ENCODE peak calls at places on chromosomes 11 and 22, in eight cellular contexts. Z is hepatocyte, Q is BE2C, W is Peyer's patch, K is B cell, X is fibroblast of lung, Y is H9, D is HFF-Myc. V is an unnamed sample.

GRCh38 chr11:76839326-76839725 is 21.4 kb upstream of the ACER3 start:
- DNase-seq in Y (no peak), W (peak), K (no peak), Q (no peak), Z (peak), X (no peak), D (no peak), V (no peak)

GRCh38 chr11:17275376-17276235 is 933 bp upstream of the NUCB2 start:
- DNase-seq in Z (no peak), Q (no peak), K (no peak), X (no peak), D (no peak), W (no peak), Y (no peak), V (no peak)

GRCh38 chr22:37617431-37617830 is 8.8 kb downstream of the GGA1 start:
- DNase-seq in D (no peak), W (no peak), Y (no peak), X (no peak), K (no peak), Q (no peak), Z (no peak), V (no peak)

GRCh38 chr22:45112136-45112879 is 51.4 kb upstream of the NUP50 start:
- DNase-seq in K (no peak), Z (no peak), D (no peak), X (peak), W (no peak), Y (no peak), Q (no peak), V (no peak)

GRCh38 chr11:45147871-45148270 is 1.4 kb downstream of the PRDM11 start:
- DNase-seq in Y (no peak), K (no peak), W (no peak), D (no peak), Q (no peak), Z (no peak), X (no peak), V (no peak)

GRCh38 chr22:44369241-44369652 is 56.5 kb upstream of the SHISAL1 start:
- DNase-seq in D (no peak), Z (no peak), K (no peak), Q (peak), Y (peak), W (peak), X (no peak), V (no peak)

GRCh38 chr11:76756341-76756771 is 26.8 kb upstream of the TSKU start:
- DNase-seq in K (no peak), Y (no peak), X (no peak), W (no peak), Q (peak), D (no peak), Z (no peak), V (no peak)

GRCh38 chr11:26621147-26621546 is 49.1 kb upstream of the MUC15 start:
- DNase-seq in D (peak), Q (no peak), W (no peak), Y (no peak), X (peak), K (no peak), Z (peak), V (no peak)

GRCh38 chr11:68149417-68149816 is 28.2 kb upstream of the CHKA start:
- DNase-seq in W (no peak), Z (no peak), K (no peak), Q (no peak), D (no peak), Y (no peak), X (no peak), V (no peak)

GRCh38 chr22:46056169-46057041 is 79.4 kb upstream of the WNT7B start:
- DNase-seq in W (peak), D (no peak), Y (no peak), Q (peak), K (no peak), Z (no peak), X (peak), V (no peak)

GRCh38 chr22:23685205-23685784 is 5.5 kb upstream of the RGL4 start:
- DNase-seq in K (no peak), X (peak), Z (no peak), W (peak), Q (no peak), Y (no peak), D (peak), V (peak)

GRCh38 chr22:45976351-45977002 is 485 bp downstream of the WNT7B start:
- DNase-seq in Q (no peak), Y (no peak), K (no peak), W (no peak), X (no peak), D (no peak), Z (no peak), V (peak)

GRCh38 chr22:33296941-33297340 is 238.8 kb upstream of the SYN3 start:
- DNase-seq in Y (no peak), K (no peak), Z (no peak), Q (no peak), X (no peak), W (no peak), D (no peak), V (no peak)

GRCh38 chr11:95084509-95084908 is 5.1 kb upstream of the ENDOD1 start:
- DNase-seq in D (no peak), Q (no peak), Z (no peak), K (no peak), W (no peak), X (peak), Y (no peak), V (no peak)

GRCh38 chr11:34358258-34358665 is 452 bp upstream of the ABTB2 start:
- DNase-seq in Z (peak), K (no peak), W (no peak), X (peak), Q (peak), Y (no peak), D (no peak), V (peak)

GRCh38 chr11:19766810-19767209 is 54.2 kb downstream of the NAV2 start:
- DNase-seq in W (no peak), D (no peak), Y (no peak), X (no peak), Q (no peak), Z (no peak), K (no peak), V (no peak)

GRCh38 chr11:69217276-69218105 is 61.8 kb downstream of the SMIM38 start:
- DNase-seq in Y (peak), Z (no peak), W (peak), X (no peak), D (no peak), K (peak), Q (no peak), V (peak)

GRCh38 chr11:124876818-124877630 is 11.8 kb downstream of the ROBO3 start:
- DNase-seq in D (no peak), Z (no peak), K (no peak), W (no peak), X (no peak), Y (peak), Q (no peak), V (no peak)

GRCh38 chr22:26383968-26384576 is 45.0 kb upstream of the ASPHD2 start:
- DNase-seq in D (no peak), Y (no peak), W (no peak), X (no peak), Z (no peak), Q (no peak), K (no peak), V (no peak)

GRCh38 chr11:6559375-6559774 is 44.0 kb downstream of the RRP8 start:
- DNase-seq in W (no peak), X (no peak), Z (no peak), K (no peak), Y (no peak), D (no peak), Q (no peak), V (no peak)

GRCh38 chr11:6307879-6308278 is 12.4 kb downstream of the CAVIN3 start:
- DNase-seq in X (peak), Z (no peak), K (no peak), Y (no peak), D (no peak), W (no peak), Q (no peak), V (no peak)

GRCh38 chr22:32829451-32829851 is 27.9 kb downstream of the TIMP3 start:
- DNase-seq in Y (no peak), K (no peak), W (no peak), D (no peak), Z (no peak), X (no peak), Q (no peak), V (no peak)

GRCh38 chr11:115759622-115760527 is 255.7 kb upstream of the CADM1 start:
- DNase-seq in K (no peak), Q (peak), D (no peak), Y (peak), W (no peak), Z (peak), X (peak), V (no peak)

GRCh38 chr11:95067828-95068244 is 1.1 kb downstream of the SRSF8 start:
- DNase-seq in X (no peak), W (no peak), Q (no peak), K (no peak), D (no peak), Y (no peak), Z (no peak), V (no peak)

GRCh38 chr11:2533642-2534115 is 88.9 kb downstream of the KCNQ1 start:
- DNase-seq in Y (peak), Q (peak), W (peak), D (peak), K (no peak), Z (peak), X (peak), V (peak)

GRCh38 chr11:112620621-112621394 is 340.4 kb upstream of the NCAM1 start:
- DNase-seq in D (no peak), W (no peak), K (no peak), Q (no peak), Y (no peak), Z (peak), X (peak), V (peak)

GRCh38 chr22:25485626-25486545 is 78.6 kb upstream of the GRK3 start:
- DNase-seq in D (no peak), W (no peak), Y (no peak), Q (no peak), K (no peak), Z (no peak), X (no peak), V (no peak)

GRCh38 chr22:37202706-37203105 is 9.6 kb downstream of the SSTR3 start:
- DNase-seq in Q (no peak), Y (no peak), Z (no peak), X (no peak), D (no peak), W (peak), K (no peak), V (no peak)

GRCh38 chr22:37032134-37032534 is 12.6 kb downstream of the MPST start:
- DNase-seq in X (no peak), W (no peak), Q (no peak), D (no peak), Y (no peak), K (no peak), Z (peak), V (no peak)

GRCh38 chr22:48569476-48570233 is 1258.0 kb downstream of the BRD1 start:
- DNase-seq in Y (no peak), K (no peak), D (no peak), Z (no peak), X (no peak), W (no peak), Q (no peak), V (no peak)

GRCh38 chr22:48761546-48761945 is 1066.1 kb downstream of the BRD1 start:
- DNase-seq in D (no peak), Z (no peak), Y (peak), X (no peak), K (no peak), W (no peak), Q (no peak), V (no peak)

GRCh38 chr11:65471410-65471762 is 27.5 kb upstream of the MALAT1 start:
- DNase-seq in X (peak), K (no peak), W (peak), D (no peak), Q (peak), Y (peak), Z (peak), V (peak)

GRCh38 chr11:72821221-72821919 is 7.2 kb downstream of the ATG16L2 start:
- DNase-seq in D (no peak), Y (peak), W (peak), X (no peak), K (no peak), Q (no peak), Z (peak), V (no peak)

GRCh38 chr11:102317768-102318103 is 452 bp downstream of the BIRC3 start:
- DNase-seq in Y (no peak), Q (no peak), X (no peak), K (no peak), W (no peak), D (no peak), Z (no peak), V (no peak)

GRCh38 chr11:65932558-65932919 is 12.7 kb upstream of the TSGA10IP start:
- DNase-seq in W (no peak), Z (no peak), Q (no peak), D (no peak), X (no peak), Y (peak), K (no peak), V (peak)

DNA sequence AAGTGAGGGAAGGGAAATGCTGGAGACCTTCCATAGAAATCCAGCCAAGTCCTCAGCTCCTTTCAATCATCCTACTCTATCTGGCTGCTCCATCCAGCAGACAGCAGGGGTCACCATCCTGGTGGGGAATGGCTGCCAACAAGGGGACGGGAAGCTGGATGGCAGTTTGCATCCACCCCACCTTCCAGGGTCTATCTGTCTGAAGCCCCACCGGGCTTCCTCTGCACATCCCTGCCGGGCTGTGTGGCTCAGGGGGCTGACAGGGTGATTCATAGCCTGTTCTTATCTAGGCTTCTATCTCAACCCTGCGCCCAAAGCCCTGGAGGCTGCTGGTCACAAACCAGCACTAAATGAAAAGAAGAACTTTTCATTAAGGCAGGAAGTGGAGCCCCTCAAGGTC is 1.1 kb downstream of the SYTL2 start:
- DNase-seq in K (no peak), Y (peak), W (no peak), D (no peak), X (no peak), Q (peak), Z (peak), V (peak)
- TF ChIP-seq CTCF in K (no peak), Y (no peak), W (no peak), D (peak), X (peak), Q (peak), Z (peak), V (peak)

GRCh38 chr11:118484405-118484804 is 42.9 kb upstream of the TTC36 start:
- DNase-seq in Q (no peak), W (no peak), Y (no peak), Z (no peak), K (no peak), D (no peak), X (no peak), V (no peak)

GRCh38 chr11:118485273-118485672 is 42.0 kb upstream of the TTC36 start:
- DNase-seq in X (no peak), Z (no peak), W (no peak), K (no peak), Q (no peak), D (no peak), Y (no peak), V (no peak)

GRCh38 chr11:118491041-118491440 is 36.2 kb upstream of the TTC36 start:
- DNase-seq in D (no peak), Z (no peak), Y (no peak), K (no peak), Q (no peak), W (no peak), X (no peak), V (no peak)

DNA sequence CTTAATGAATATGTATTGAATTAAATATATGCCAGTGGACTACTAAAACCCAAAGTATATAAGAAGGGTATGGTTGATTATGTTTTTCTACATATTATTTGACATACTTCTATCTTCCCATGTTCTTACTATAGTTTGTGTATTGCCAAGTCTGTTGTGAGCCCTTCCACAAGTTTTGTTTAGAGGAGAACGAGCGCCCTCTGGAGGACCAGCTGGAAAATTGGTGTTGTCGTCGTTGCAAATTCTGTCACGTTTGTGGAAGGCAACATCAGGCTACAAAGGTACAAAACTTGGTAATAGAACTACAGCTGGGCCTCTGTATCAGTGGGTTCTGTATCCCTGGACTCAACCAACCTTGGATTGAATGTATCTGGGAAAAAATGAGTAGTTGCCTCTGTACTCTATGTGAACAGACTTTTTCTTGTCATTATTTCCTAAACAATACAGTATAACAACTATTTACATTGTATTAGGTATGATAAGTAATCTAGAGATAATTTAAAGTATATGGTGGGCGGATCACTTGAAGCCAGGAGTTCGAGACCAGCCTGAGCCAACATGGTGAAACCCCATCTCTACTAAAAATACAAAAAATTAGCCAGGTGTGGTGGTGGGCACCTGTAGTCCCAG is 38.7 kb upstream of the TTC36 start:
- DNase-seq in K (peak), Z (peak), X (peak), Y (peak), W (peak), Q (peak), D (peak), V (peak)
- TF ChIP-seq CTCF in K (peak), Z (peak), X (peak), Y (peak), W (peak), Q (peak), D (peak), V (peak)

GRCh38 chr22:43183496-43184263 is 3.3 kb downstream of the TTLL12 start:
- DNase-seq in Q (no peak), Z (no peak), D (no peak), W (no peak), K (no peak), Y (no peak), X (peak), V (no peak)

GRCh38 chr22:43185860-43186261 is 1.1 kb downstream of the TTLL12 start:
- DNase-seq in Z (peak), W (peak), K (no peak), Q (peak), D (no peak), Y (no peak), X (peak), V (peak)

GRCh38 chr22:43188829-43189545 is 2.1 kb upstream of the TTLL12 start:
- DNase-seq in K (no peak), Y (no peak), Z (no peak), D (no peak), W (no peak), Q (no peak), X (no peak), V (no peak)

GRCh38 chr22:43186272-43187170 is at the start of gene TTLL12:
- DNase-seq in X (peak), D (no peak), W (peak), Z (peak), Y (peak), K (peak), Q (peak), V (peak)

DNA sequence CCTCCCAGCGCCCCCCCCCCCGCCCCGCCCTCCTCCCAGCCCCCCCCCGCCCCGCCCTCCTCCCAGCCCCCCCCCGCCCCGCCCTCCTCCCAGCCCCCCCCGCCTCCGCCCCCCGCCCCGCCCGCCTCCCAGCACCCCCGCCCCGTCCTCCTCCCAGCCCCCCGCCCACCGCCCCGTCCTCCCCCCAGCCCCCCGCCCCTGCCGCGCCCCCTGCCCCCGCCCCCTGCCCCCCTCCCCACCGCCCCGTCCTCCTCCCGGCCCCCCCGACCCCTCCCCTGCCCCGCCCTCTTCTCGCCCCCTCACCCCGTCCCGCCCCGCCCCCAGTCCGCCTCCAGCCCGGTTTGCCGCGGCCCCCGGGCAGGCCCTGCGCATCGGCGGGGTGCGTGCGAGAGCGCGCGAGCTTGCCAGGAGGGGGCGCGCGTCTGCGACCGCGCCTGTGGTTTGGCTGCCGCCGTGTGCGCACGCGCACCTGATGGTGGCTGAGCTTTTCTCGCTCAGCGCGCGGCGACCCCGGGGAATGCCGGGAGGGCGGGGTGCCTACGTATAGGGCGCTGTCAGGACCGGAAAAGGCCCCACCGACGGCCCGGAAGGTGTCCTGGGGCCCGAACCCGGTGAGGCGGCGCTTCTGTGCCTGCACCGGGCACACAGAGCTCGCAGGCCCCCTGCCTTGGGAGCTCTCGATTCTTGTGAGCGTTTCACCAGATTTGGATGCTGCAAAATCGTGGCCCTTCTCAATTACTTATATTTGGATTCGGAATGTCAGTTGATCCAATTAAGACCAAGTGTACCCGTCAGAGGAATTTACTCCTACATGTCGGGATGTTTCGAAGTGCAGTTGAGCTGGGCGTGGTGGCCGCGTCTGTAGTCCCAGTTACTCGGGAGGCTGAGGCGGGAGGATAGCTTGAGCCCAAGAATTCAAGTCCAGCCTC is 501 bp upstream of the TTLL12 start:
- DNase-seq in K (peak), Q (peak), D (peak), X (peak), Y (peak), W (peak), Z (peak), V (peak)
- TF ChIP-seq CTCF in K (peak), Q (peak), D (peak), X (peak), Y (peak), W (peak), Z (peak), V (peak)

GRCh38 chr11:131025421-131026126 is 109.3 kb upstream of the SNX19 start:
- DNase-seq in Q (no peak), Z (no peak), W (no peak), D (no peak), Y (no peak), K (no peak), X (peak), V (no peak)
- TF ChIP-seq CTCF in Q (no peak), Z (no peak), W (no peak), D (no peak), Y (no peak), K (no peak), X (no peak), V (no peak)